ENCODE peak calls at places on chromosomes 13 and 19, in four cellular contexts. T is mammary epithelial cell, O is H9, C is MM.1S. Z is an unnamed sample.

GRCh38 chr13:29849071-29849541 is 1.3 kb downstream of the UBL3 start:
- DNase-seq in C (peak; percentile 10), T (peak; percentile 53), O (no peak), Z (peak; percentile 12)

GRCh38 chr19:31127132-31127967 is 221.9 kb downstream of the TSHZ3 start:
- DNase-seq in C (no peak), O (no peak), T (peak; percentile 23), Z (no peak)

GRCh38 chr19:23460656-23461055 is 65.4 kb upstream of the ZNF91 start:
- DNase-seq in T (peak; percentile 90), O (no peak), C (no peak), Z (no peak)

GRCh38 chr19:10137751-10138682 is 18.3 kb upstream of the EIF3G start:
- DNase-seq in C (no peak), O (no peak), T (no peak), Z (no peak)

GRCh38 chr19:16067205-16067938 is 8.9 kb upstream of the TPM4 start:
- DNase-seq in O (no peak), C (no peak), T (peak; percentile 89), Z (no peak)

GRCh38 chr13:39976481-39976880 is 321.0 kb downstream of the COG6 start:
- DNase-seq in T (peak; percentile 56), O (no peak), C (no peak), Z (no peak)

GRCh38 chr19:30449673-30450072 is 77.5 kb downstream of the ZNF536 start:
- DNase-seq in T (no peak), O (no peak), C (no peak), Z (no peak)

GRCh38 chr19:58538257-58539168 is 5.4 kb upstream of the TRIM28 start:
- DNase-seq in O (peak; percentile 94), T (no peak), C (no peak), Z (peak; percentile 86)

GRCh38 chr13:109000207-109000606 is 370.8 kb downstream of the MYO16 start:
- DNase-seq in T (no peak), O (no peak), C (no peak), Z (no peak)

DNA sequence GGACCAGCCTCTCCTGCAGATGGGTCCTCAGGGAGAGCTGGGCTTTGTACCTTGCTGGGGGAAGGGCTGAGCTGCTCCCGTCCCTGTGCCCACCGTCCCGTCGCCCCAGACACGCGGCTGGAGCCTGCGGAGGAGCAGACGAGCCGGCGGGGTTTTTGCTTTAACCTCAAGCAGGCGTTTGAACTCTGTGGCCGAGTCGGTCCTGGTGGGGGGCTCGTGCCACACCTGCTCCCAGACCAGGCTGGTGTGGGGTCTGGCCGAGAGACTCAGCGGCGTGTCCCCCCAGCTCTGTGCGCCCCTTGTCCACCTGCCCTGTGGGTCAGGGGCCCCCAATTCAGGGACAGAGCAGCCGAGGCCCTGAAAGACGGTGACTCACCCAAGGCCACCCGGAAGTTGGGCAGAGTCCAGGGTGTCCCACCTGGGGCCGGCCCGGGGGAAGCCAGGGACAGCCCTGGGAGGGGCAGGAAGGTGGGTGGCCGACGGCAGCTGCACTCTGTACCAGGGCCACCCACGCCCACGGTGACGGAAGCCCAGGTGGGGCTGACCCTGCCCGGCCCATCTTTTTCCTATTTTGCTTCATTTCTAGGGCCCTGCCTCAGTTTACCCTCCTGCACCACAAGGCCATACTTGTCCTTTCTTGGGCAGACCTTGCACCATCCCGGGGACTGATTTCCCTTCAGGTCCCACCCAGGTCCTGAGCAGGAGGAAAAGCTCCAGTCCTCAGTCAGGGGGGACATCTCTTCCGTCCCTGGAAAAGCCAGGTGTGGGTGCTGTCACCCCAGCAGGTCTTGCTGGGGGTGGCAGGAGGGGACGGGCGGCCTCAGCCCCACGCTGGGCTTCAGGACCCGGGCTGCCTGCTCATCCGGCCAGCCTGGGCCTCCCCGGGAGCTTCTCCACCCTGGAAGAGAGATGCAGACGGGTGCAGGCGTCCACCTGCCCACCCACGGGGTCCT is 5.3 kb downstream of the EFNA2 start:
- DNase-seq in T (no peak), O (no peak), C (no peak), Z (no peak)
- H2AFZ ChIP-seq in T (no peak overlapping the region), O (no peak overlapping the region), C (no peak overlapping the region), Z (no peak overlapping the region)

GRCh38 chr13:93554514-93554913 is 327.9 kb downstream of the GPC6 start:
- DNase-seq in O (no peak), C (no peak), T (no peak), Z (no peak)
- H3K9ac ChIP-seq in O (no peak overlapping the region), C (no peak overlapping the region), T (no peak overlapping the region), Z (no peak overlapping the region)

DNA sequence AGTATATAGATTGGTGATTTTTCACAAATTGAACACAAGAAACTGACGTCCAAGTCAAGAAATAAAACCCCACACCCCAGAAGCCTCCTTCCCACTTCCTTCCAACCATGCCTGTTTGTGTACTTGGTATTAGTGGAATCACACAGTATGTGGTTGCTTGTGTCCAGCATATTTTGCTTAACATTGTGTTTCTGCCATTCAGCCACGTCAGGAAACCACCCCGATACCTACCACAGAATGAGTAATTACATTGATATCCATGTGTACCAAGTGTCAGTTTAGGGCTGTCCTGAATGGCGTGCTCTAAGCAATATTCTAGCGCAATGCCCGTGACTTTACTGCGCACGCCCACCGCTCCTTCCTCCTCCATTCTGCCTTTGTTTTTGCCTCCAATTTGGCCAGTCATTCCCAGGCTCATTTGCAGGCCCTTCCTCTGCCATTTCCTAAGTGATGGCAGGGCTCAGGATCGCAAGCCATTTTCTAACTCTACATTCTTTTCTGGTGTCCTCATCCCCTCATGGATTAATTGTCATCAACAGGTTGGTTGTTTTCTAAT is 25.9 kb upstream of the MPHOSPH8 start:
- DNase-seq in C (no peak), O (no peak), T (peak; percentile 45), Z (no peak)
- H3K79me2 ChIP-seq in C (no peaks in the 10 kb centered on the region), O (no peaks in the 10 kb centered on the region), T (peaks cover 81% of the 10 kb centered on the region), Z (no peaks in the 10 kb centered on the region)

GRCh38 chr19:18499055-18499775 is 22.7 kb downstream of the ELL start:
- DNase-seq in T (no peak), C (peak; percentile 21), O (no peak), Z (no peak)

GRCh38 chr19:18500820-18501219 is 21.1 kb downstream of the ELL start:
- DNase-seq in O (no peak), C (no peak), T (no peak), Z (no peak)

GRCh38 chr19:18501351-18501750 is 20.5 kb downstream of the ELL start:
- DNase-seq in O (no peak), C (no peak), T (no peak), Z (no peak)

GRCh38 chr19:18501832-18502231 is 20.0 kb downstream of the ELL start:
- DNase-seq in C (no peak), O (no peak), T (no peak), Z (no peak)

DNA sequence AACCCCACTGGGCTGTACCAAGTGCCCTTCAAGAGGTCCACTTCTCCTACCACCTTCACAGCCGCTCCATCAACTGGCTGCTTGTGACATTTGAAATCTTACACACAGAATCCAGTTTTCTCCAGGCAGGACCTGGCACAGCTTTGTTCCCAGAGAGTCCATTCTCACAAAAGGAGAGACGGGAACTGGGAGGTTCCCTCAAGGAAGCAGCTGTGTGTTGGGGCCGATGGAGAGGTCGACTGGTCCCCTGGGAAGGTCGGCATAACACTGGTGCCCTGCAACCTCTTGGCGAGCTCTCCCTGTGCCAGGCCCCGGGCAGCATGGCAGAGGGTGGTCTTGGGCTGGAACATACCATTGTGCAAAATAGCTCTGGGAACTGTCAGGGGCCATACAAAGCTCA is 21.5 kb downstream of the ELL start:
- DNase-seq in T (no peak), C (no peak), O (no peak), Z (no peak)
- H2AFZ ChIP-seq in T (no peak overlapping the region), C (no peak overlapping the region), O (no peak overlapping the region), Z (no peak overlapping the region)

GRCh38 chr13:107365466-107366215 is 797.7 kb upstream of the ARGLU1 start:
- DNase-seq in O (no peak), T (no peak), C (no peak), Z (no peak)
- H3K9ac ChIP-seq in O (no peak overlapping the region), T (no peak overlapping the region), C (no peak overlapping the region), Z (no peak overlapping the region)

GRCh38 chr13:73938375-73939070 is 195.7 kb downstream of the KLF12 start:
- DNase-seq in O (no peak), T (peak; percentile 78), C (no peak), Z (no peak)
- H3K79me2 ChIP-seq in O (no peaks in the 10 kb centered on the region), T (peaks cover 5% of the 10 kb centered on the region), C (peaks cover 3% of the 10 kb centered on the region), Z (peaks cover 68% of the 10 kb centered on the region)

GRCh38 chr19:2327773-2328400 is 499 bp downstream of the LSM7 start:
- DNase-seq in O (peak; percentile 81), T (peak; percentile 78), C (peak; percentile 69), Z (peak; percentile 87)

GRCh38 chr19:2330255-2330631 is 1.8 kb downstream of the SPPL2B start:
- DNase-seq in T (no peak), O (no peak), C (no peak), Z (no peak)

GRCh38 chr19:2329528-2329927 is 1.0 kb downstream of the SPPL2B start:
- DNase-seq in T (no peak), C (no peak), O (no peak), Z (no peak)

GRCh38 chr19:2329162-2329505 is 650 bp downstream of the SPPL2B start:
- DNase-seq in T (no peak), C (no peak), O (no peak), Z (no peak)

GRCh38 chr19:2328401-2329161 is at the start of the genes LSM7 and SPPL2B:
- DNase-seq in T (peak; percentile 83), C (peak; percentile 96), O (peak; percentile 85), Z (peak; percentile 93)
- H2AFZ ChIP-seq in T (peak within 1 kb of the TSS; percentile 88), C (peak within 1 kb of the TSS; percentile 52), O (no peak within 1 kb of the TSS), Z (peak within 1 kb of the TSS; percentile 80)

GRCh38 chr13:44649834-44650233 is 73.7 kb upstream of the TSC22D1 start:
- DNase-seq in T (no peak), C (no peak), O (no peak), Z (no peak)

GRCh38 chr13:44646044-44646443 is 69.9 kb upstream of the TSC22D1 start:
- DNase-seq in T (no peak), C (no peak), O (no peak), Z (no peak)

GRCh38 chr13:44649118-44649455 is 73.0 kb upstream of the TSC22D1 start:
- DNase-seq in C (no peak), T (no peak), O (peak; percentile 61), Z (no peak)

GRCh38 chr13:44651209-44651608 is 75.1 kb upstream of the TSC22D1 start:
- DNase-seq in C (no peak), T (no peak), O (no peak), Z (no peak)

DNA sequence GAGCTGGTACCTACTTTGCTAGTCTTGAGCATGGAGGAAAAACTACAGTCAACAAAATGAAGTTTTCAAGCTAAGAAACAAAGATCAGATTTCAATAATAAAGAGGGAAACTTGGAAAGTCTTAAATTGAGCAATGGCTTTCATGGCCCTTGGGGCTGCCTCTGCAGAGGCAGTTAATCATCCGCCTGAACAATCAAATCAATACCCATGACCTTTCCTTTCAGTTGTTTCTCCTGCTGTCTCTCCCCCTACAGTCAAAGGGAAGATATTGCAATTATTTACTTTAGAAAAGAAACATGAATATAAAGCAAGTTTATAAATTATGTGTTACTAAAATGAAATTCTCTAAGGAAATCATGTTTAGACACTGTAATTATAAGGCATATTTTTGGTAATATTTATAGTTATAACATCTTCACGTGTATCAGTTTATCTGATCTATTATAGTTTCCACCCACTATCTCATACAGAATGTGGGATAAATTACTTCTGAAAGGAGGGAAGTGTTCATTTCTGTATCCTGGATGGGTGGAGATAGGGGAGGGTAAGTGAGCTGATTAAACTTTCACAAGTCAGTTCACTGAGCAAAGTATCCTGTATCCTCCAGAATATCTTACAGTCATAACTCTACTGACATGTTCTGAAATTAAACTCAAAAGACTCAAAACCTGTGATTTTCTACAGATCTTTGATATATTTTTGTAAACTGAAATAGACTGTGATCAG is 72.4 kb upstream of the TSC22D1 start:
- DNase-seq in O (no peak), C (no peak), T (peak; percentile 37), Z (no peak)
- H3K9ac ChIP-seq in O (no peak overlapping the region), C (no peak overlapping the region), T (no peak overlapping the region), Z (no peak overlapping the region)